ENCODE peak calls at places on chromosomes 13 and 19, in nine cellular contexts. A, I, F, X, B, W, O, C and S are unnamed samples.

GRCh38 chr13:49436890-49437289 is 7.0 kb downstream of the CAB39L start:
- DNase-seq in A (peak; percentile 29), W (no peak), O (no peak), I (no peak), B (no peak), X (peak; percentile 73), F (peak; percentile 43), C (peak; percentile 30), S (peak; percentile 76)

GRCh38 chr19:46654621-46655152 is 6.3 kb downstream of the DACT3 start:
- DNase-seq in W (no peak), O (no peak), A (no peak), B (no peak), C (no peak), F (no peak), I (no peak), X (no peak), S (no peak)

GRCh38 chr13:40383132-40383531 is 283.3 kb downstream of the FOXO1 start:
- DNase-seq in C (no peak), B (no peak), A (no peak), F (no peak), W (no peak), X (no peak), I (no peak), O (no peak), S (no peak)

GRCh38 chr13:31814523-31814922 is 75.2 kb downstream of the RXFP2 start:
- DNase-seq in O (no peak), B (no peak), F (no peak), A (no peak), I (no peak), C (no peak), W (no peak), X (no peak), S (no peak)

GRCh38 chr13:61777902-61778301 is 362.3 kb upstream of the PCDH20 start:
- DNase-seq in B (no peak), X (no peak), C (no peak), W (no peak), I (no peak), A (no peak), O (no peak), F (no peak), S (no peak)

GRCh38 chr19:18477042-18477760 is 39.3 kb upstream of the ISYNA1 start:
- DNase-seq in C (no peak), A (no peak), O (no peak), I (no peak), F (no peak), X (no peak), B (peak; percentile 67), W (no peak), S (no peak)

GRCh38 chr19:13212759-13213330 is 62.6 kb downstream of the IER2 start:
- DNase-seq in X (peak; percentile 43), O (peak; percentile 68), I (peak; percentile 75), C (peak; percentile 67), F (peak; percentile 60), A (peak; percentile 33), W (peak; percentile 77), B (peak; percentile 80), S (peak; percentile 43)

GRCh38 chr13:99932912-99933311 is 38.7 kb downstream of the ZIC5 start:
- DNase-seq in I (no peak), X (no peak), C (no peak), B (no peak), A (no peak), F (no peak), O (no peak), W (no peak), S (no peak)

DNA sequence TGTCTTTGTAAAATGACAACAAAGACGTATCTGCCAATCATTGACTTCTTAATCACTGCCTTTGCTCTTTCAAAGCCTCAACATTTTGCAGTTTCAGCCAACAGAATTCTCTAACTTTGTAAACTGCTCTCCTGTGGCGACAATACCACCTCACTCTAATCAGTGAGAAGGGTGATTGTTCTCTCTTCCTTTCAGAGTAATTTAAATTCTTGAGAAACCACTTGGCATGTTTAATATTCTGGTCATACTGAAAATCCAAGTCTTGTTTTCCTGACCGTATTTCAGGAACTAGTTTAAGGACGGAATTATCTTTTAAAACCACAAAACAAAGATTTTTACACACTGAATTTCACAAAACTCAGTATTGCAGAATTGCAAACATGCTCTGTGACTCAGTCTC is 5.2 kb upstream of the CDC16 start:
- DNase-seq in X (no peak), O (no peak), B (no peak), F (no peak), W (no peak), C (no peak), I (no peak), A (no peak), S (no peak)
- H3K4me1 ChIP-seq in X (peaks cover 8% of the 10 kb centered on the region), O (peaks cover 3% of the 10 kb centered on the region), B (no peaks in the 10 kb centered on the region), F (peaks cover 19% of the 10 kb centered on the region), W (peaks cover 29% of the 10 kb centered on the region), C (no peaks in the 10 kb centered on the region), I (peaks cover 10% of the 10 kb centered on the region), A (peaks cover 4% of the 10 kb centered on the region), S (no peaks in the 10 kb centered on the region)

DNA sequence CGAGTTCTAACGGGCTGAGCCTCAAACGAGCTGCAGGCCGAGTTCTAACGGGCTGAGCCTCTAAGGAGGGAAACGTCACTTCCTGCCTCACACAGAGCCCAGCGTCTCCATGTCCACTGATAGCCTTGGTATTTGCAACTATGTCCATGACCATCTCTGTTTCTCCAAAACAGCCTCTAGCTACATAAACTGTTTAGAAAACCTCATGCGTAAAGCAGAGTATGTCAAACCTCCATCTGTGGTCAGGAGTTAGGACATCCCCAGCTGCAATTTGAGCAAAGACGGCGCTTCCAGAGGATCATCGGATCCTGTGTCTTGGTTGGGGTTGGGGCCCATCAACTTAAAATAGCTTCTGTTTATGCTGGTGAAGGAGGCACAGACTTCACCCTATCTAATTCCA is 20.8 kb downstream of the RASA3 start:
- DNase-seq in W (no peak), I (peak; percentile 16), C (no peak), F (no peak), X (peak; percentile 97), B (no peak), O (peak; percentile 15), A (no peak), S (no peak)
- H3K4me3 ChIP-seq in W (no peak overlapping the region), I (no peak overlapping the region), C (no peak overlapping the region), F (no peak overlapping the region), X (no peak overlapping the region), B (no peak overlapping the region), O (no peak overlapping the region), A (no peak overlapping the region), S (no peak overlapping the region)

GRCh38 chr19:623175-623916 is 10.0 kb downstream of the POLRMT start:
- DNase-seq in O (no peak), W (no peak), I (no peak), B (no peak), F (no peak), C (no peak), X (no peak), A (no peak), S (no peak)

GRCh38 chr19:624433-625109 is 8.8 kb downstream of the POLRMT start:
- DNase-seq in W (no peak), C (no peak), F (no peak), B (no peak), A (no peak), O (no peak), I (no peak), X (no peak), S (no peak)

GRCh38 chr19:625257-625656 is 8.1 kb downstream of the POLRMT start:
- DNase-seq in C (no peak), I (no peak), A (no peak), X (no peak), W (no peak), O (no peak), F (no peak), B (no peak), S (no peak)

GRCh38 chr19:622666-623065 is 10.7 kb downstream of the POLRMT start:
- DNase-seq in C (no peak), W (no peak), A (no peak), O (no peak), B (no peak), F (no peak), I (no peak), X (no peak), S (no peak)

DNA sequence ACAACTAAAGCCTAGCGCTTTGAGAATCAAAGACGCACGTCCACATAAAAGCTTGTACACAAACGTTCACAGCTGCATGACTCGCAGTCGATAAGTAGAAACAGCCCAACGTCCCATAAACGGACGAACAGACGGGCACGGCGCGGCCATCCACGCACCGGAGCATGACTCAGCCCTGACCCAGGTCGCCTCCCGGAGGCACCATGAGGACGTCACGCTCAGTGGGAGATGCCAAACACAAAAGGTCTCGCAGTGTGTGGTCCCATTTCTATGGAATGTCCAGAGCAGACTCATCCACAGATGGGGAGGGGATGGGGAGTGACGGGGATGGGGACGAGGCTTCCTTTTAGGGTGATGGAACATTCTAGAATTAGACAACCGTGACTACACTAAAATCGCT is 9.4 kb downstream of the POLRMT start:
- DNase-seq in O (no peak), I (no peak), W (no peak), A (no peak), B (no peak), F (no peak), X (peak; percentile 82), C (no peak), S (no peak)
- H3K36me3 ChIP-seq in O (peaks cover 82% of the 10 kb centered on the region), I (peaks cover 67% of the 10 kb centered on the region), W (peaks cover 23% of the 10 kb centered on the region), A (peaks cover 12% of the 10 kb centered on the region), B (peaks cover 83% of the 10 kb centered on the region), F (no peaks in the 10 kb centered on the region), X (peaks cover 35% of the 10 kb centered on the region), C (peaks cover 7% of the 10 kb centered on the region), S (no peaks in the 10 kb centered on the region)

DNA sequence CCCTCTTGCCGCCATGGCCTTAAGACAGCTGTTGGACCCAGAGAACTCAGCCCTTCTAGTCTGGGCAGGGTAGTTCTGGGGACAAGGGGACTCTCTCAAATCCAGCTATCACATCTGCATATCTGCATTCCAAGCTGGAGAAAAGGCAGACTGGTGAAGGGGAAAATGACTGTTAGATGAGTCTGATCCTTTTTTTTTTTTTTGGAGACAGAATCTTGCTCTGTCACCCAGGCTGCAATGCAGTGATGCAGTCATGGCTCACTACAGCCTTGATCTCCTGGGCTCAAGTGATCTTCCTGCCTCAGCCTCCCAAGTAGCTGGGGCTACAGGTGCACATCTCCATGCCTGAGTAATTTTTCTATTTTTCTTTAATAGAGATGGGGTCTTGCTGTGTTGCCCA is 114.3 kb downstream of the SIPA1L3 start:
- DNase-seq in F (no peak), A (no peak), I (no peak), W (no peak), B (no peak), X (peak; percentile 54), O (no peak), C (no peak), S (no peak)
- H3K4me1 ChIP-seq in F (peaks cover 41% of the 10 kb centered on the region), A (no peaks in the 10 kb centered on the region), I (peaks cover 9% of the 10 kb centered on the region), W (no peaks in the 10 kb centered on the region), B (no peaks in the 10 kb centered on the region), X (peaks cover 7% of the 10 kb centered on the region), O (peaks cover 40% of the 10 kb centered on the region), C (peaks cover 3% of the 10 kb centered on the region), S (no peaks in the 10 kb centered on the region)

GRCh38 chr19:48867119-48867921 is 1.1 kb downstream of the PLEKHA4 start:
- DNase-seq in I (no peak), F (no peak), A (no peak), O (no peak), B (no peak), C (no peak), W (no peak), X (no peak), S (no peak)
- H3K4me3 ChIP-seq in I (peak overlapping the region; percentile 40), F (no peak overlapping the region), A (peak overlapping the region; percentile 66), O (no peak overlapping the region), B (peak overlapping the region; percentile 60), C (peak overlapping the region; percentile 35), W (no peak overlapping the region), X (peak overlapping the region; percentile 54), S (peak overlapping the region; percentile 35)

GRCh38 chr13:110449225-110450015 is 112.1 kb downstream of the RAB20 start:
- DNase-seq in O (no peak), I (no peak), A (no peak), F (no peak), W (no peak), B (no peak), X (no peak), C (no peak), S (peak; percentile 4)
- H3K36me3 ChIP-seq in O (peaks cover 42% of the 10 kb centered on the region), I (peaks cover 12% of the 10 kb centered on the region), A (peaks cover 16% of the 10 kb centered on the region), F (no peaks in the 10 kb centered on the region), W (no peaks in the 10 kb centered on the region), B (peaks cover 97% of the 10 kb centered on the region), X (peaks cover 66% of the 10 kb centered on the region), C (peaks cover 8% of the 10 kb centered on the region), S (no peaks in the 10 kb centered on the region)